ENCODE peak calls at places on chromosome 22, in ten cellular contexts. D is psoas muscle, S is stomach, G is HFFc6, L is fibroblast of lung, Z is cardiac muscle cell, I is Peyer's patch, N is WTC11, F is A549, C is AG10803. R is an unnamed sample.

GRCh38 chr22:18070556-18071306 is 7.1 kb upstream of the PEX26 start:
- DNase-seq in D (no peak), S (no peak), G (no peak), L (no peak), Z (no peak), I (no peak), N (no peak), F (no peak), C (no peak), R (no peak)

GRCh38 chr22:41286639-41287091 is 678 bp upstream of the RANGAP1 start:
- DNase-seq in D (no peak), S (no peak), G (no peak), L (peak; percentile 26), Z (peak; percentile 33), I (peak; percentile 71), N (no peak), F (no peak), C (peak; percentile 29), R (no peak)

GRCh38 chr22:38866399-38867123 is 5.5 kb downstream of the CBX6 start:
- DNase-seq in D (no peak), S (no peak), G (no peak), L (no peak), Z (no peak), I (no peak), N (peak; percentile 70), F (no peak), C (no peak), R (no peak)

GRCh38 chr22:23122216-23122957 is 19.4 kb downstream of the RSPH14 start:
- DNase-seq in D (no peak), S (no peak), G (no peak), L (no peak), Z (no peak), I (no peak), N (no peak), F (no peak), C (no peak), R (no peak)

GRCh38 chr22:17890245-17890671 is 116.0 kb upstream of the BID start:
- DNase-seq in D (peak; percentile 52), S (no peak), G (no peak), L (no peak), Z (no peak), I (peak; percentile 70), N (no peak), F (no peak), C (no peak), R (no peak)

GRCh38 chr22:39236321-39237275 is 8.2 kb downstream of the PDGFB start:
- DNase-seq in D (peak; percentile 74), S (peak; percentile 76), G (no peak), L (no peak), Z (peak; percentile 45), I (peak; percentile 76), N (no peak), F (no peak), C (no peak), R (peak; percentile 60)

GRCh38 chr22:49073873-49074417 is 753.7 kb downstream of the BRD1 start:
- DNase-seq in D (no peak), S (no peak), G (no peak), L (no peak), Z (no peak), I (no peak), N (no peak), F (no peak), C (no peak), R (no peak)

GRCh38 chr22:38202437-38203089 is 769 bp downstream of the MAFF start:
- DNase-seq in D (peak; percentile 92), S (peak; percentile 94), G (peak; percentile 70), L (peak; percentile 84), Z (peak; percentile 94), I (peak; percentile 92), N (peak; percentile 50), F (no peak), C (peak; percentile 90), R (peak; percentile 85)

GRCh38 chr22:48827228-48827810 is 1000.4 kb downstream of the BRD1 start:
- DNase-seq in D (no peak), S (no peak), G (no peak), L (peak; percentile 47), Z (no peak), I (peak; percentile 17), N (no peak), F (no peak), C (no peak), R (no peak)

GRCh38 chr22:22759371-22759770 is 115.0 kb downstream of the GGTLC2 start:
- DNase-seq in D (no peak), S (no peak), G (no peak), L (no peak), Z (no peak), I (no peak), N (no peak), F (no peak), C (no peak), R (no peak)

GRCh38 chr22:17137226-17137625 is 16.1 kb upstream of the TMEM121B start:
- DNase-seq in D (no peak), S (no peak), G (no peak), L (no peak), Z (no peak), I (no peak), N (no peak), F (no peak), C (no peak), R (no peak)

GRCh38 chr22:40757071-40757470 is 62.1 kb downstream of the SLC25A17 start:
- DNase-seq in D (no peak), S (no peak), G (no peak), L (peak; percentile 58), Z (peak; percentile 16), I (no peak), N (no peak), F (no peak), C (peak; percentile 44), R (no peak)

DNA sequence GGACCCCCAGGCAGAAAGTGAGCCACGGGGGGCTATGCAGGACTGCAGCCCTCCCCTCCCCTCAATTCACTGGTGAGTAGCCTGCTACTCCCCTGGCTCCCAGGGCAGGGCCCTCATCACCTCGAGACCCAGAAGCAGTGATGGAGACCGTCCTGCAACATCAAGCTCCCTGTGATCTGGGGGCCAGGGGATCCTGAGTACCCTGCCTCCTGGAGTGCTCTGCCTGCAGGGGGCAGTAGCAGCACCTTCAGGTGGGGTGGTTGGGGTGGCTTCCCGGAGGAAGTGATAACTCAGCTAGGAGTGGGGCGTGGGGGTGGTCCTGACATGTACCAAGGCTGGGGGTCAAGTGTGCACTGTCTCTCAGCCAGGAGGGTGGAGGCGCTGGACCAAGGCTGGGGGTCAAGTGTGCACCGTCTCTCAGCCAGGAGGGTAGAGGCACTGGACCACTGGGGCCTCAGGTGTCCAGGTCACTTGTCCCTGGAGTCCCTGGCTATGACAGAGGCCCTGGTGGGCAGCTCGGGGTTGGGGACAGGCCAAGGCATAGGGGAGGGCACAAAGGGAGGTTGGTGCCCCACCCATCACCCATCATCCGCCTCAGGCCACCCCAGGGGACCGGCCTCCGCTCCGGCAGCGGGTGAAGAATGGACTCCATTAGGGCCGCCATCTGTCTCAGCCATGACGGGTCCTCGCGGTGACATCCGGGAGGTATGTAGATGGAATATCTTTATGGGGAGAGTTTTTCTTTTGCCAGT is 9.4 kb downstream of the RTN4R start:
- DNase-seq in D (no peak), S (no peak), G (no peak), L (no peak), Z (no peak), I (no peak), N (peak; percentile 49), F (no peak), C (no peak), R (no peak)
- TF ChIP-seq CTCF in D (peak; percentile 4), S (no peak), G (peak; percentile 63), L (no peak), Z (peak; percentile 42), I (peak; percentile 10), N (peak; percentile 32), F (no peak), C (peak; percentile 21), R (no peak)

GRCh38 chr22:35734517-35734827 is 16.8 kb downstream of the APOL5 start:
- DNase-seq in D (no peak), S (no peak), G (no peak), L (no peak), Z (no peak), I (no peak), N (no peak), F (no peak), C (no peak), R (no peak)

GRCh38 chr22:35732116-35732515 is 14.4 kb downstream of the APOL5 start:
- DNase-seq in D (no peak), S (no peak), G (no peak), L (no peak), Z (no peak), I (no peak), N (no peak), F (no peak), C (no peak), R (no peak)

GRCh38 chr22:35735622-35736021 is 17.9 kb downstream of the APOL5 start:
- DNase-seq in D (no peak), S (no peak), G (no peak), L (no peak), Z (no peak), I (no peak), N (no peak), F (no peak), C (no peak), R (no peak)

GRCh38 chr22:35733036-35733435 is 15.4 kb downstream of the APOL5 start:
- DNase-seq in D (no peak), S (no peak), G (no peak), L (no peak), Z (no peak), I (no peak), N (no peak), F (no peak), C (no peak), R (no peak)

GRCh38 chr22:35733742-35734516 is 16.3 kb downstream of the APOL5 start:
- DNase-seq in D (no peak), S (no peak), G (no peak), L (no peak), Z (no peak), I (no peak), N (no peak), F (no peak), C (peak; percentile 27), R (no peak)
- TF ChIP-seq CTCF in D (no peak), S (no peak), G (no peak), L (no peak), Z (no peak), I (peak; percentile 47), N (no peak), F (no peak), C (no peak), R (no peak)

DNA sequence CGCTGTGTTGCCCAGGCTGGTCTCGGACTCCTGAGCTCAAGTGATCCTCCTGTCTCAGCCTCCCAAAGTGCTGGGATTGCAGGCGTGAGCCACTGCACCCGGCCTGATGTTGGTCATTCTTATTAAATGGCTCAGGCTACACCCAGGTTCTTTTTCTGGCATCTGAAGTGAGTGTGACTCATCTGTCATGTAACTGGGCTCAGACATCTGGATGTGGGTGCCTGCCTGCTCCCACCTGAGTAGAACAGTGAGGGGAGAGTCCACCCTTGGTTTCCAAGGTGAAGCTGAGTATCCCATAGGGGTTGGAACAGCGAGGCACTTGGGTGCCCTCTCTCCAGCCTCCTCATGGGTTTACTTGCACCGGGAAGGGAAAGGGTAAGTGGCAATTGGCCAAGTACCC is 36.7 kb upstream of the EIF3D start:
- DNase-seq in D (no peak), S (no peak), G (no peak), L (peak; percentile 22), Z (no peak), I (no peak), N (no peak), F (no peak), C (no peak), R (no peak)
- TF ChIP-seq CTCF in D (no peak), S (no peak), G (no peak), L (no peak), Z (no peak), I (no peak), N (no peak), F (no peak), C (no peak), R (no peak)

GRCh38 chr22:29313126-29314071 is 2.1 kb downstream of the RASL10A start:
- DNase-seq in D (no peak), S (no peak), G (no peak), L (no peak), Z (peak; percentile 65), I (no peak), N (peak; percentile 79), F (no peak), C (peak; percentile 25), R (peak; percentile 61)
- TF ChIP-seq CTCF in D (peak; percentile 43), S (peak; percentile 57), G (peak; percentile 83), L (peak; percentile 42), Z (peak; percentile 75), I (peak; percentile 83), N (peak; percentile 99), F (peak; percentile 28), C (peak; percentile 48), R (peak; percentile 70)

R was measured in thyroid gland.